ENCODE peak calls at places on chromosomes 1 and 21, in seven cellular contexts. H is NCI-H774, D is nephron progenitor cell, X is astrocyte of the cerebellum, I is stomach, T is mucosa of descending colon, C is HCEC 1CT. O is an unnamed sample.

GRCh38 chr1:109237512-109237911 is 11.8 kb upstream of the CELSR2 start:
- DNase-seq in H (no peak), D (no peak), X (no peak), I (no peak), T (no peak), C (no peak), O (no peak)

GRCh38 chr1:158180741-158181576 is at the start of gene CD1D:
- DNase-seq in H (no peak), D (peak), X (no peak), I (no peak), T (peak), C (no peak), O (no peak)

GRCh38 chr1:84037758-84038611 is 39.1 kb upstream of the TTLL7 start:
- DNase-seq in H (no peak), D (no peak), X (no peak), I (no peak), T (no peak), C (no peak), O (no peak)

GRCh38 chr1:36464605-36465393 is 615 bp upstream of the MRPS15 start:
- DNase-seq in H (peak), D (no peak), X (no peak), I (no peak), T (no peak), C (peak), O (no peak)

GRCh38 chr21:31537872-31538576 is 121.5 kb upstream of the SOD1 start:
- DNase-seq in H (no peak), D (no peak), X (no peak), I (no peak), T (no peak), C (no peak), O (no peak)

GRCh38 chr1:29793101-29793546 is 556.8 kb downstream of the PTPRU start:
- DNase-seq in H (peak), D (peak), X (peak), I (peak), T (no peak), C (peak), O (peak)

GRCh38 chr21:33936221-33937038 is 20.8 kb upstream of the ATP5PO start:
- DNase-seq in H (no peak), D (no peak), X (no peak), I (no peak), T (no peak), C (no peak), O (no peak)

GRCh38 chr1:80498673-80499072 is 1302.1 kb upstream of the ADGRL2 start:
- DNase-seq in H (no peak), D (no peak), X (no peak), I (no peak), T (no peak), C (no peak), O (no peak)